ENCODE peak calls at places on chromosomes 13 and 19, in seven cellular contexts. One of them, this sample, is unnamed.
A peak's percentile ranks its signal among the peaks of the same experiment; 100 is the strongest.

GRCh38 chr13:86974251-86974994 is 696.7 kb upstream of the SLITRK5 start:
- DNase-seq in aorta: peak; percentile 58
- DNase-seq in SK-N-MC: no peak
- DNase-seq in neuronal stem cell: no peak
- DNase-seq in AG04450: no peak
- DNase-seq in cardiac muscle cell: no peak
- DNase-seq in fibroblast of the aortic adventitia: no peak
- DNase-seq in this sample: no peak

GRCh38 chr13:44755872-44756271 is 179.7 kb upstream of the TSC22D1 start:
- DNase-seq in aorta: no peak
- DNase-seq in SK-N-MC: no peak
- DNase-seq in neuronal stem cell: no peak
- DNase-seq in AG04450: no peak
- DNase-seq in cardiac muscle cell: peak; percentile 58
- DNase-seq in fibroblast of the aortic adventitia: peak; percentile 62
- DNase-seq in this sample: no peak

GRCh38 chr19:23554548-23554947 is 132.5 kb downstream of the ZNF675 start:
- DNase-seq in aorta: no peak
- DNase-seq in SK-N-MC: no peak
- DNase-seq in neuronal stem cell: no peak
- DNase-seq in AG04450: no peak
- DNase-seq in cardiac muscle cell: no peak
- DNase-seq in fibroblast of the aortic adventitia: no peak
- DNase-seq in this sample: no peak

GRCh38 chr19:20662421-20663105 is 1.2 kb upstream of the ZNF626 start:
- DNase-seq in aorta: no peak
- DNase-seq in SK-N-MC: no peak
- DNase-seq in neuronal stem cell: no peak
- DNase-seq in AG04450: no peak
- DNase-seq in cardiac muscle cell: no peak
- DNase-seq in fibroblast of the aortic adventitia: no peak
- DNase-seq in this sample: no peak

GRCh38 chr13:29654807-29655547 is 59.5 kb upstream of the SLC7A1 start:
- DNase-seq in aorta: no peak
- DNase-seq in SK-N-MC: no peak
- DNase-seq in neuronal stem cell: no peak
- DNase-seq in AG04450: no peak
- DNase-seq in cardiac muscle cell: peak; percentile 8
- DNase-seq in fibroblast of the aortic adventitia: peak; percentile 86
- DNase-seq in this sample: no peak

GRCh38 chr19:50478901-50479715 is 2.5 kb upstream of the GARIN5A start:
- DNase-seq in aorta: peak; percentile 72
- DNase-seq in SK-N-MC: no peak
- DNase-seq in neuronal stem cell: no peak
- DNase-seq in AG04450: no peak
- DNase-seq in cardiac muscle cell: peak; percentile 49
- DNase-seq in fibroblast of the aortic adventitia: peak; percentile 51
- DNase-seq in this sample: no peak

GRCh38 chr19:20167020-20167644 is at the start of gene ZNF486:
- DNase-seq in aorta: peak; percentile 97
- DNase-seq in SK-N-MC: peak; percentile 24
- DNase-seq in neuronal stem cell: peak; percentile 96
- DNase-seq in AG04450: peak; percentile 91
- DNase-seq in cardiac muscle cell: peak; percentile 97
- DNase-seq in fibroblast of the aortic adventitia: peak; percentile 95
- DNase-seq in this sample: peak; percentile 97

GRCh38 chr13:99227331-99227900 is 26.8 kb downstream of the UBAC2 start:
- DNase-seq in aorta: no peak
- DNase-seq in SK-N-MC: no peak
- DNase-seq in neuronal stem cell: no peak
- DNase-seq in AG04450: no peak
- DNase-seq in cardiac muscle cell: no peak
- DNase-seq in fibroblast of the aortic adventitia: no peak
- DNase-seq in this sample: no peak

GRCh38 chr13:99527346-99527745 is 26.1 kb downstream of the TM9SF2 start:
- DNase-seq in aorta: no peak
- DNase-seq in SK-N-MC: no peak
- DNase-seq in neuronal stem cell: no peak
- DNase-seq in AG04450: no peak
- DNase-seq in cardiac muscle cell: no peak
- DNase-seq in fibroblast of the aortic adventitia: no peak
- DNase-seq in this sample: no peak

GRCh38 chr13:29800687-29801086 is 49.7 kb downstream of the UBL3 start:
- DNase-seq in aorta: no peak
- DNase-seq in SK-N-MC: no peak
- DNase-seq in neuronal stem cell: no peak
- DNase-seq in AG04450: no peak
- DNase-seq in cardiac muscle cell: no peak
- DNase-seq in fibroblast of the aortic adventitia: no peak
- DNase-seq in this sample: no peak

GRCh38 chr13:24267283-24267682 is 42.1 kb upstream of the C1QTNF9 start:
- DNase-seq in aorta: no peak
- DNase-seq in SK-N-MC: no peak
- DNase-seq in neuronal stem cell: no peak
- DNase-seq in AG04450: no peak
- DNase-seq in cardiac muscle cell: peak; percentile 14
- DNase-seq in fibroblast of the aortic adventitia: peak; percentile 65
- DNase-seq in this sample: no peak

GRCh38 chr19:45985321-45985720 is 9.9 kb upstream of the CCDC61 start:
- DNase-seq in aorta: no peak
- DNase-seq in SK-N-MC: no peak
- DNase-seq in neuronal stem cell: no peak
- DNase-seq in AG04450: no peak
- DNase-seq in cardiac muscle cell: no peak
- DNase-seq in fibroblast of the aortic adventitia: no peak
- DNase-seq in this sample: no peak

GRCh38 chr13:44899967-44900366 is 89.3 kb downstream of the NUFIP1 start:
- DNase-seq in aorta: no peak
- DNase-seq in SK-N-MC: peak; percentile 40
- DNase-seq in neuronal stem cell: no peak
- DNase-seq in AG04450: no peak
- DNase-seq in cardiac muscle cell: peak; percentile 28
- DNase-seq in fibroblast of the aortic adventitia: no peak
- DNase-seq in this sample: no peak

GRCh38 chr13:67139551-67139950 is 90.6 kb downstream of the PCDH9 start:
- DNase-seq in aorta: no peak
- DNase-seq in SK-N-MC: no peak
- DNase-seq in neuronal stem cell: no peak
- DNase-seq in AG04450: no peak
- DNase-seq in cardiac muscle cell: no peak
- DNase-seq in fibroblast of the aortic adventitia: no peak
- DNase-seq in this sample: no peak

DNA sequence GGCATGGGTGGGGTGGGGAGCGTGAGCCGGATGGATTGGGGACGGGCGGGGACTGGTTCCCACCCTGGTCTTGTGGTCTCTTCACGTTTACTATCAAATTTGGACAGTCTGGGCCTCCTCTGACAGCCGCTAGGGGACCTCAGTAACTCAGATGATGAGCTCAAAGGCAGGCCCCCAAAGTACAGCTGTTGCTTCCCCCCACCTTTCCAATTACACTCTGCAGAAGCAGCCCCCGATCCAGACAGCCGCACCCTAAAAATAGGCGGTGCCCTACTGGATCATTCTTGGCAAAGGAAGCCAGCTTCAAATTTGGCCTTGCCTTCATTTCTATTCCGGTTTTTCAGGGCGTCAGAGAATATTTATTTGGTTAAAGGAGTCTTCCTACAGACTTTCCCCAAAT is 1.9 kb upstream of the FOXO1 start:
- DNase-seq in aorta: no peak
- DNase-seq in SK-N-MC: no peak
- DNase-seq in neuronal stem cell: no peak
- DNase-seq in AG04450: no peak
- DNase-seq in cardiac muscle cell: peak; percentile 41
- DNase-seq in fibroblast of the aortic adventitia: peak; percentile 43
- DNase-seq in this sample: no peak
- H3K4me3 ChIP-seq in aorta: no peak overlapping the region
- H3K4me3 ChIP-seq in SK-N-MC: no peak overlapping the region
- H3K4me3 ChIP-seq in neuronal stem cell: no peak overlapping the region
- H3K4me3 ChIP-seq in AG04450: no peak overlapping the region
- H3K4me3 ChIP-seq in cardiac muscle cell: no peak overlapping the region
- H3K4me3 ChIP-seq in fibroblast of the aortic adventitia: no peak overlapping the region
- H3K4me3 ChIP-seq in this sample: no peak overlapping the region

GRCh38 chr19:310781-311496 is 19.7 kb upstream of the PLPP2 start:
- DNase-seq in aorta: peak; percentile 58
- DNase-seq in SK-N-MC: no peak
- DNase-seq in neuronal stem cell: no peak
- DNase-seq in AG04450: no peak
- DNase-seq in cardiac muscle cell: no peak
- DNase-seq in fibroblast of the aortic adventitia: no peak
- DNase-seq in this sample: no peak

GRCh38 chr19:313988-314815 is 23.0 kb upstream of the PLPP2 start:
- DNase-seq in aorta: peak; percentile 64
- DNase-seq in SK-N-MC: no peak
- DNase-seq in neuronal stem cell: no peak
- DNase-seq in AG04450: no peak
- DNase-seq in cardiac muscle cell: no peak
- DNase-seq in fibroblast of the aortic adventitia: no peak
- DNase-seq in this sample: no peak

GRCh38 chr19:313169-313987 is 22.2 kb upstream of the PLPP2 start:
- DNase-seq in aorta: peak; percentile 74
- DNase-seq in SK-N-MC: no peak
- DNase-seq in neuronal stem cell: no peak
- DNase-seq in AG04450: no peak
- DNase-seq in cardiac muscle cell: no peak
- DNase-seq in fibroblast of the aortic adventitia: no peak
- DNase-seq in this sample: no peak

GRCh38 chr19:310141-310651 is 19.0 kb upstream of the PLPP2 start:
- DNase-seq in aorta: peak; percentile 63
- DNase-seq in SK-N-MC: no peak
- DNase-seq in neuronal stem cell: no peak
- DNase-seq in AG04450: peak; percentile 20
- DNase-seq in cardiac muscle cell: no peak
- DNase-seq in fibroblast of the aortic adventitia: peak; percentile 26
- DNase-seq in this sample: peak; percentile 23

DNA sequence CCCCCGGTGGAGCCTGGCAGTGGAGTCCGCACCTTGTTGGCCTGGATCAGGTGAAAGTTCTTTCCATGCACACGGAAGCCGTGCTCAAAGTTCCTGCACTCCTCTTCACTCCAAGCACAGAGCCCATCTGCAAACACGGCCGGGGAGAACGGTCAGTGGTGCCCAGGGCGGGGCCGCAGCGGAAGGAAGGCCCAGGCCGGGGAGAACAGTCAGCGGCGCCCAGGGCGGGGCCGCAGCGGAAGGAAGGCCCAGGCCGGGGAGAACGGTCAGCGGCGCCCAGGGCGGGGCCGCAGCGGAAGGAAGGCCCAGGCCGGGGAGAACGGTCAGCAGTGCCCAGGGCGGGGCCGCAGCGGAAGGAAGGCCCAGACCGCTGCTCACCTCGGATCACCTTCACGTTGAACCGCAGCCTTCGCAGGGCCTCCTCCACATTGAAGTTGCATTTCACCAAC is 20.6 kb upstream of the PLPP2 start:
- DNase-seq in aorta: peak; percentile 71
- DNase-seq in SK-N-MC: no peak
- DNase-seq in neuronal stem cell: no peak
- DNase-seq in AG04450: no peak
- DNase-seq in cardiac muscle cell: no peak
- DNase-seq in fibroblast of the aortic adventitia: no peak
- DNase-seq in this sample: no peak
- H3K4me3 ChIP-seq in aorta: no peak overlapping the region
- H3K4me3 ChIP-seq in SK-N-MC: no peak overlapping the region
- H3K4me3 ChIP-seq in neuronal stem cell: no peak overlapping the region
- H3K4me3 ChIP-seq in AG04450: no peak overlapping the region
- H3K4me3 ChIP-seq in cardiac muscle cell: no peak overlapping the region
- H3K4me3 ChIP-seq in fibroblast of the aortic adventitia: no peak overlapping the region
- H3K4me3 ChIP-seq in this sample: no peak overlapping the region

DNA sequence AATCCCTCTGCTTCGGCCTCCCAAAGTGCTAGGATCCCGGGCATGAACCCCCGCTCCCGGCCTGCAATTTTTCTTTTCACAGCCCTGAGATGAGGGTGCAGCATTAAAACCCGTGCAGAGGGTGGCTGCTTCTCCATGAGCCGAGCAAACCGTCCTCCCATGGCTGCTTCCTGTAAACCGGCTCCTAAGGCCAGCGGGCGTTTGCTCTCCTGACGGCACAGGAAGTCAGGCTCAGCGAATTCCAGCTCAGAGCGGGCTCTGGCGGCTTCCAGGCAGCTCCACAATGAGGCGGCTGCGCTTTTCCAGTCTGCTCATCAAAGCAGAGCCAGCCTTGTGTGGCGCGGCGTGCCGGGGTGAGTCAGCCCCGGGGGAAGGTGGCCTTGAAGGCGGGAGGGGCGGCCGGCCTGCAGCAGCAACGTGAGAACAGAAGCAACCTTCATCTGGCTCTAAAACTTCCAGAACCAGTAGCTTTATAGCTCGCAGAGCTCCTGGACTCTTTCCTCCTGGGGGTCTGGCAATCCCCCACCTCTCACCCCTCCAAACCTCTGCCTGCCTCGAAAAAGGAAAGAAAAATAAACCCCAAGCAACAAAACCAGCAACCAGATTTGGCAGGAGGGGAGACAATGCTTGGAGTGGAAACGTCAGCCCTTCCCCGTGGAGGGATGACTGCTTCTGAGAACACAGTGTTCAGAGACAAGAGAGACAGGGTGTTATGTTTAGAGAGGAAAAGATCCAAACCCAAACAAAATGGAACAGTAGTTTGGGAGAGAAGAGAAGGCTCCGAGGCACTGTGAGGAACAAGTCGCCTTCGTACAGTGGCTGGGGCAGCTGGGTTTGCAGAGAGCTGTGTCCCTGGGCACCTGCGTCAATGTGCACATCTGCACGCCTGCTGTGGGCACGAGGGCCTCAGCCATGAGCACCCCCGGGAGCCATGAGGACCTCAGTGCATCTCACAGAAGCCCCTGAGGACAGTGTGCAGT is 67.8 kb downstream of the GADD45B start:
- DNase-seq in aorta: peak; percentile 98
- DNase-seq in SK-N-MC: peak; percentile 53
- DNase-seq in neuronal stem cell: peak; percentile 89
- DNase-seq in AG04450: peak; percentile 93
- DNase-seq in cardiac muscle cell: peak; percentile 99
- DNase-seq in fibroblast of the aortic adventitia: peak; percentile 96
- DNase-seq in this sample: peak; percentile 94
- H3K4me3 ChIP-seq in aorta: no peak overlapping the region
- H3K4me3 ChIP-seq in SK-N-MC: peak overlapping the region; percentile 65
- H3K4me3 ChIP-seq in neuronal stem cell: no peak overlapping the region
- H3K4me3 ChIP-seq in AG04450: peak overlapping the region; percentile 39
- H3K4me3 ChIP-seq in cardiac muscle cell: no peak overlapping the region
- H3K4me3 ChIP-seq in fibroblast of the aortic adventitia: peak overlapping the region; percentile 31
- H3K4me3 ChIP-seq in this sample: no peak overlapping the region

DNA sequence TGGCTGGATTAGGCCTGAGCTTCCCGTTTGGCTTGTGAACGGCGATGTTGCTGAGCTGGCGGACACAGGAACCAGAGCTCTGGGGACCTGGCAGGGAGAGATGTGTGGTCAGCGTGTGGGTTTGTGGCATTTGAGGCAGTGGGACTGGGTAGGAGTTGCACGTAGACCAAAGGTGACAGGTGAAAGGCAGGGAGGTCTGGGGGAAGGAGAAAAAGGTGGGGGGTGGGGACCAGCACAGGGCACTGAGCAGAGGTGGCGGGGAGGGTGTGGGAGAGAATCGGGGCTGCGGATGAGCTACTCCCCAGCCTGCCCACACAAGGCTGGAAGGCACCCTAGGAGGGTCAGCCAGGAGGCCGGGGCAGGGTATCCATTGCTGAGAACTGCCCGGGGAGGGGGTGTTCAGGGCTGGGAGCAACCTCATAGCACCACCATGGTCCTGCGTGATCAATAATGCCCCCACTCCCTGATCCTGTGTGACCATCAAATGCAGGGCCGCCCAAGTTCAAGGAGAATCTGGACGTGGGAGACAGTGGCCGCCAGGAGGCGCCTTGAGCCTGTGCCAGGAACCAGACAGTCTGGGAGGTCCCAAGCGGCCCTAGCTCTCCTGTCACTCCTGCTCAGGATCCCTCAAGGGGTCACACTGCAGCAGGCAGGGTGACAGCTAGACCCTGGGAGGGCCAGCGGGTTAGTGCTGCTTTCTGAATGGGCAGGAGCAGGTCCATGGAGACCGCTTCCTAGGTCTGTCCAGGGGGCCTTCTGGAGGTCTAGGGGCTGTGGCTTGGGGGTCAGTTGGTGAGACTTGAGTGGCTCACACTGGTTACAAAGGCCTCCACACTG is 12.8 kb upstream of the SELENOW start:
- DNase-seq in aorta: peak; percentile 91
- DNase-seq in SK-N-MC: no peak
- DNase-seq in neuronal stem cell: no peak
- DNase-seq in AG04450: no peak
- DNase-seq in cardiac muscle cell: peak; percentile 72
- DNase-seq in fibroblast of the aortic adventitia: peak; percentile 55
- DNase-seq in this sample: peak; percentile 76
- H3K4me3 ChIP-seq in aorta: no peak overlapping the region
- H3K4me3 ChIP-seq in SK-N-MC: no peak overlapping the region
- H3K4me3 ChIP-seq in neuronal stem cell: peak overlapping the region; percentile 22
- H3K4me3 ChIP-seq in AG04450: no peak overlapping the region
- H3K4me3 ChIP-seq in cardiac muscle cell: no peak overlapping the region
- H3K4me3 ChIP-seq in fibroblast of the aortic adventitia: no peak overlapping the region
- H3K4me3 ChIP-seq in this sample: no peak overlapping the region

This sample was measured in body of pancreas.